ENCODE peak calls at places on chromosome 18, in six cellular contexts. R, A, F, P, J and L are unnamed samples.

GRCh38 chr18:49238433-49239042 is 221.9 kb downstream of the DYM start:
- DNase-seq in J (no peak), P (no peak), A (no peak), F (no peak), R (peak), L (peak)

GRCh38 chr18:9861157-9861556 is 24.6 kb upstream of the TXNDC2 start:
- DNase-seq in J (no peak), P (no peak), F (no peak), R (no peak), A (no peak), L (no peak)

GRCh38 chr18:12031836-12032235 is 50.5 kb downstream of the IMPA2 start:
- DNase-seq in A (no peak), P (peak), F (no peak), J (no peak), R (no peak), L (peak)

GRCh38 chr18:58862851-58863538 is 1.7 kb upstream of the ZNF532 start:
- DNase-seq in F (no peak), P (no peak), J (peak), A (peak), R (no peak), L (peak)

GRCh38 chr18:12278765-12279682 is 24.9 kb downstream of the CIDEA start:
- DNase-seq in F (no peak), R (peak), P (peak), A (no peak), J (no peak), L (peak)

GRCh38 chr18:159037-159652 is 788 bp downstream of the USP14 start:
- DNase-seq in R (peak), J (no peak), A (no peak), P (no peak), F (no peak), L (peak)

GRCh38 chr18:2982452-2983172 is 30.3 kb downstream of the LPIN2 start:
- DNase-seq in R (peak), F (no peak), P (no peak), A (no peak), J (no peak), L (no peak)

GRCh38 chr18:77422974-77423373 is 173.3 kb downstream of the GALR1 start:
- DNase-seq in J (no peak), P (no peak), A (no peak), R (no peak), F (no peak), L (no peak)

GRCh38 chr18:65415167-65415566 is 335.6 kb upstream of the CDH7 start:
- DNase-seq in P (no peak), J (no peak), R (no peak), A (no peak), F (no peak), L (no peak)

GRCh38 chr18:6203791-6204190 is 210.9 kb downstream of the L3MBTL4 start:
- DNase-seq in F (no peak), A (no peak), P (no peak), J (no peak), R (no peak), L (no peak)

GRCh38 chr18:6132751-6133368 is 237.5 kb upstream of the TMEM200C start:
- DNase-seq in A (no peak), R (no peak), P (no peak), J (no peak), F (no peak), L (no peak)

GRCh38 chr18:13868501-13869271 is 44.7 kb downstream of the MC5R start:
- DNase-seq in J (no peak), F (no peak), R (no peak), A (no peak), P (no peak), L (no peak)

GRCh38 chr18:76839395-76839794 is 17.0 kb downstream of the ZNF236 start:
- DNase-seq in P (no peak), R (no peak), A (no peak), J (no peak), F (no peak), L (no peak)

GRCh38 chr18:76131738-76132137 is 363.3 kb downstream of the ZNF516 start:
- DNase-seq in J (no peak), A (no peak), P (no peak), R (no peak), F (peak), L (no peak)

GRCh38 chr18:46239998-46240397 is 135.8 kb downstream of the HAUS1 start:
- DNase-seq in F (no peak), A (no peak), J (no peak), R (no peak), P (no peak), L (no peak)

GRCh38 chr18:45355944-45356520 is 259.2 kb upstream of the SLC14A2 start:
- DNase-seq in A (no peak), F (no peak), P (no peak), J (no peak), R (no peak), L (no peak)

GRCh38 chr18:23593720-23594119 is 7.4 kb upstream of the NPC1 start:
- DNase-seq in J (no peak), A (no peak), R (no peak), P (peak), F (no peak), L (peak)

GRCh38 chr18:26543368-26543767 is 5.0 kb downstream of the KCTD1 start:
- DNase-seq in J (no peak), R (peak), P (no peak), F (no peak), A (no peak), L (no peak)

GRCh38 chr18:10792181-10792580 is 266.4 kb downstream of the NAPG start:
- DNase-seq in R (no peak), J (no peak), P (no peak), A (no peak), F (no peak), L (peak)